ENCODE peak calls at places on chromosomes 13 and 19, in four cellular contexts. F is GM23248, X is neural progenitor cell, U is hepatocyte. Y is an unnamed sample.
A peak's percentile ranks its signal among the peaks of the same experiment; 100 is the strongest.

GRCh38 chr13:97630725-97631124 is 196.8 kb downstream of the RAP2A start:
- DNase-seq in U (no peak), X (no peak), F (no peak), Y (no peak)

GRCh38 chr13:23707674-23708073 is 137.5 kb downstream of the TNFRSF19 start:
- DNase-seq in X (no peak), U (no peak), F (peak; percentile 50), Y (peak; percentile 57)

GRCh38 chr13:79869326-79869725 is 388.4 kb downstream of the NDFIP2 start:
- DNase-seq in X (no peak), U (peak; percentile 65), F (no peak), Y (peak; percentile 22)

GRCh38 chr19:44749994-44750393 is 1.5 kb downstream of the BCL3 start:
- DNase-seq in X (no peak), F (no peak), U (no peak), Y (no peak)

GRCh38 chr13:20616059-20616797 is 49.3 kb downstream of the IFT88 start:
- DNase-seq in F (peak; percentile 86), X (no peak), U (no peak), Y (peak; percentile 90)

GRCh38 chr13:29459818-29460335 is 135.6 kb downstream of the SLC7A1 start:
- DNase-seq in U (no peak), X (no peak), F (no peak), Y (no peak)

GRCh38 chr13:26839682-26840081 is 79.1 kb upstream of the GPR12 start:
- DNase-seq in X (no peak), F (no peak), U (no peak), Y (no peak)

GRCh38 chr13:50797081-50797480 is 46.4 kb downstream of the DLEU7 start:
- DNase-seq in U (no peak), F (no peak), X (no peak), Y (no peak)

GRCh38 chr13:48808689-48809088 is 155.0 kb downstream of the CYSLTR2 start:
- DNase-seq in X (no peak), U (peak; percentile 15), F (peak; percentile 53), Y (no peak)

GRCh38 chr19:58274771-58275199 is 4.0 kb upstream of the ZNF8 start:
- DNase-seq in U (no peak), X (no peak), F (peak; percentile 23), Y (peak; percentile 83)

GRCh38 chr13:72521965-72522661 is 205.3 kb downstream of the MZT1 start:
- DNase-seq in X (no peak), U (peak; percentile 10), F (no peak), Y (no peak)

GRCh38 chr19:40928859-40929258 is 46.8 kb upstream of the CYP2A7 start:
- DNase-seq in F (no peak), X (no peak), U (peak; percentile 32), Y (no peak)

GRCh38 chr19:11210656-11210928 is 13.2 kb upstream of the KANK2 start:
- DNase-seq in U (no peak), X (no peak), F (no peak), Y (no peak)

GRCh38 chr19:3769494-3769893 is 2.5 kb downstream of the RAX2 start:
- DNase-seq in U (no peak), F (no peak), X (no peak), Y (no peak)

GRCh38 chr19:48841047-48841446 is 4.8 kb upstream of the HSD17B14 start:
- DNase-seq in X (no peak), U (no peak), F (no peak), Y (no peak)

GRCh38 chr13:96900992-96901391 is 93.3 kb downstream of the OXGR1 start:
- DNase-seq in X (no peak), F (no peak), U (no peak), Y (no peak)

GRCh38 chr19:38055040-38055439 is 148.0 kb downstream of the SIPA1L3 start:
- DNase-seq in X (peak; percentile 36), F (no peak), U (no peak), Y (no peak)

GRCh38 chr13:111943229-111943795 is 123.6 kb upstream of the SOX1 start:
- DNase-seq in X (no peak), F (no peak), U (no peak), Y (no peak)

GRCh38 chr19:33705860-33706259 is 84.1 kb downstream of the CHST8 start:
- DNase-seq in X (no peak), F (no peak), U (no peak), Y (no peak)

GRCh38 chr13:100209857-100210580 is 121.1 kb downstream of the PCCA start:
- DNase-seq in X (no peak), U (no peak), F (peak; percentile 88), Y (peak; percentile 67)

GRCh38 chr19:18985257-18985656 is 44.2 kb upstream of the HOMER3 start:
- DNase-seq in U (no peak), X (peak; percentile 83), F (no peak), Y (no peak)

GRCh38 chr19:23774156-23774971 is 15.7 kb upstream of the ZNF681 start:
- DNase-seq in F (no peak), X (no peak), U (peak; percentile 23), Y (no peak)

GRCh38 chr19:18899624-18900560 is 3.9 kb upstream of the CERS1 start:
- DNase-seq in U (no peak), X (no peak), F (no peak), Y (no peak)

GRCh38 chr13:67438465-67438864 is 208.3 kb upstream of the PCDH9 start:
- DNase-seq in X (peak; percentile 49), U (no peak), F (no peak), Y (peak; percentile 4)

GRCh38 chr13:113053801-113054604 is 51.6 kb upstream of the F7 start:
- DNase-seq in U (no peak), X (no peak), F (no peak), Y (no peak)

GRCh38 chr19:16888629-16889371 is at the start of gene F2RL3:
- DNase-seq in F (peak; percentile 23), U (no peak), X (no peak), Y (no peak)

GRCh38 chr19:33472696-33473624 is 48.6 kb downstream of the PEPD start:
- DNase-seq in F (peak; percentile 98), X (no peak), U (no peak), Y (peak; percentile 85)

GRCh38 chr19:48896191-48896720 is 2.3 kb downstream of the TULP2 start:
- DNase-seq in F (peak; percentile 64), U (peak; percentile 66), X (peak; percentile 79), Y (no peak)

DNA sequence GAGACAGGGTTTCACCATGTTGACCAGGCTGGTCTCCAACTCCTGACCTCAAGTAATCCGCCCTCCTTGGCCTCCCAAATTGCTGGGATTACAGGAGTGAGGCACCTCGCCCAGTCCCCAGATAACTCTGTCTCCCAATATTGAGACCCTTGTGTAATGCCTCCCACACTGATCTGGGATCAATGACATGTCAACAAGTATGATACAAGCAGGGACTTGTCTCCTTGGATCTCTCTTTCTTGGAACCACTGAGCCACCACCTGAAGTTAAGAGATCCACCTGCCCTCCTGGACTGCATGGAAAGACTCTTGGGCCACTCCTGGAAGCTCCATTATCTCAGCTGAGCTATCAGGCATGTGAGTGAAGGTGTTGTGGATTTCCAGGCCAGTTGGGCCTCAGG is 15.1 kb downstream of the NFKBID start:
- DNase-seq in X (no peak), F (no peak), U (no peak), Y (no peak)
- TF ChIP-seq EZH2phosphoT487 in X (no peak), F (no peak), U (no peak), Y (no peak)

GRCh38 chr19:13002970-13003540 is 7.8 kb downstream of the NFIX start:
- DNase-seq in U (no peak), X (no peak), F (no peak), Y (no peak)
- H3K4me1 ChIP-seq in U (peaks cover 4% of the 10 kb centered on the region), X (no peaks in the 10 kb centered on the region), F (peaks cover 42% of the 10 kb centered on the region), Y (no peaks in the 10 kb centered on the region)

GRCh38 chr13:31016342-31017325 is 84.2 kb downstream of the TEX26 start:
- DNase-seq in U (no peak), F (no peak), X (no peak), Y (no peak)
- H3K27ac ChIP-seq in U (no peak overlapping the region), F (no peak overlapping the region), X (no peak overlapping the region), Y (no peak overlapping the region)

GRCh38 chr19:6393982-6394412 is 1.0 kb upstream of the GTF2F1 start:
- DNase-seq in U (no peak), F (no peak), X (no peak), Y (no peak)

GRCh38 chr19:6393074-6393981 is at the start of gene GTF2F1:
- DNase-seq in F (peak; percentile 99), U (peak; percentile 99), X (peak; percentile 98), Y (peak; percentile 93)

GRCh38 chr19:6394831-6395230 is 1.9 kb upstream of the GTF2F1 start:
- DNase-seq in F (no peak), X (no peak), U (no peak), Y (no peak)

GRCh38 chr19:6392219-6393073 is 518 bp downstream of the GTF2F1 start:
- DNase-seq in F (peak; percentile 38), X (peak; percentile 18), U (no peak), Y (no peak)

DNA sequence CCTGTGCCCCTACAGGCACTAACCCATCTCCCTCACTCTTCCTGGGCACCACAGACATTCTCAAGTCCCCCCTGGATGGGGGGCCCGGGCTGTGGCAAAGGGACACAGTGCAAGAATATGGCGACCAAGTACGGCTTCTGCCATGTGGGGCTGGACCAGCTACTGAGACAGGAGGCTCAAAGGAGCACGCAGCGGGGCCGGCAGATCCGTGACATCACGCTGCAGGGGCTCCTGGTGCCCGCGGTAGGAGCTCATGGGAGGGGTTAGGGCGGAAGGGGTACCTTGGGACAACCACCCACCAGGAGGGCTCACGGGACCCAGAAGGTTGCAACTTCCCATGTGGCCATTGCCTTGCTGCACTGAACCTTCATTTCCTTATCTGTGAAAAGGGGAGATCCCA is 3.3 kb upstream of the GTF2F1 start:
- DNase-seq in F (no peak), U (no peak), X (no peak), Y (no peak)
- TF ChIP-seq EZH2phosphoT487 in F (no peak), U (no peak), X (no peak), Y (no peak)

GRCh38 chr19:7214329-7215089 is 79.7 kb downstream of the INSR start:
- DNase-seq in F (no peak), U (no peak), X (no peak), Y (no peak)
- H3K4me1 ChIP-seq in F (no peaks in the 10 kb centered on the region), U (peaks cover 32% of the 10 kb centered on the region), X (no peaks in the 10 kb centered on the region), Y (no peaks in the 10 kb centered on the region)

GRCh38 chr19:42295831-42296525 is 6.0 kb upstream of the PRR19 start:
- DNase-seq in F (peak; percentile 65), U (peak; percentile 87), X (peak; percentile 80), Y (no peak)

GRCh38 chr19:42295342-42295741 is 6.6 kb upstream of the PRR19 start:
- DNase-seq in F (no peak), X (no peak), U (no peak), Y (no peak)

GRCh38 chr19:42293966-42294365 is 8.0 kb upstream of the PRR19 start:
- DNase-seq in F (no peak), X (no peak), U (no peak), Y (no peak)

GRCh38 chr19:42294471-42295137 is 7.3 kb upstream of the PRR19 start:
- DNase-seq in U (no peak), F (no peak), X (no peak), Y (no peak)

GRCh38 chr19:42297034-42297433 is 4.9 kb upstream of the PRR19 start:
- DNase-seq in F (no peak), X (no peak), U (no peak), Y (no peak)
- H3K27ac ChIP-seq in F (no peak overlapping the region), X (no peak overlapping the region), U (no peak overlapping the region), Y (no peak overlapping the region)

Y was measured in PC-3.